ENCODE peak calls at places on chromosomes 5 and 9, in seven cellular contexts. One of them, this sample, is unnamed. For H3K9me3, the result is how much of the 10 kb centered on the place peaks cover.

GRCh38 chr9:95017062-95017461 is 290.6 kb downstream of the AOPEP start:
- DNase-seq in PC-9: no peak
- DNase-seq in psoas muscle: no peak
- DNase-seq in OCI-LY7: no peak
- DNase-seq in MM.1S: no peak
- DNase-seq in endodermal cell: no peak
- DNase-seq in A549: no peak
- DNase-seq in this sample: no peak

GRCh38 chr9:38068866-38069628 is at the start of gene SHB:
- DNase-seq in PC-9: no peak
- DNase-seq in psoas muscle: peak
- DNase-seq in OCI-LY7: peak
- DNase-seq in MM.1S: peak
- DNase-seq in endodermal cell: peak
- DNase-seq in A549: peak
- DNase-seq in this sample: peak

GRCh38 chr9:31519424-31519823 is 865.0 kb upstream of the ACO1 start:
- DNase-seq in PC-9: no peak
- DNase-seq in psoas muscle: no peak
- DNase-seq in OCI-LY7: no peak
- DNase-seq in MM.1S: no peak
- DNase-seq in endodermal cell: no peak
- DNase-seq in A549: no peak
- DNase-seq in this sample: no peak

GRCh38 chr5:156497816-156498215 is 170.9 kb downstream of the SGCD start:
- DNase-seq in PC-9: no peak
- DNase-seq in psoas muscle: no peak
- DNase-seq in OCI-LY7: no peak
- DNase-seq in MM.1S: no peak
- DNase-seq in endodermal cell: no peak
- DNase-seq in A549: no peak
- DNase-seq in this sample: no peak

GRCh38 chr5:86500947-86501346 is 116.8 kb upstream of the COX7C start:
- DNase-seq in PC-9: no peak
- DNase-seq in psoas muscle: no peak
- DNase-seq in OCI-LY7: no peak
- DNase-seq in MM.1S: peak
- DNase-seq in endodermal cell: peak
- DNase-seq in A549: peak
- DNase-seq in this sample: no peak

GRCh38 chr5:106258591-106259125 is 1412.1 kb downstream of the EFNA5 start:
- DNase-seq in PC-9: no peak
- DNase-seq in psoas muscle: no peak
- DNase-seq in OCI-LY7: no peak
- DNase-seq in MM.1S: no peak
- DNase-seq in endodermal cell: no peak
- DNase-seq in A549: peak
- DNase-seq in this sample: no peak

GRCh38 chr9:5442400-5443011 is 4.8 kb upstream of the PLGRKT start:
- DNase-seq in PC-9: no peak
- DNase-seq in psoas muscle: no peak
- DNase-seq in OCI-LY7: peak
- DNase-seq in MM.1S: peak
- DNase-seq in endodermal cell: peak
- DNase-seq in A549: peak
- DNase-seq in this sample: no peak

GRCh38 chr9:16611001-16611400 is 259.5 kb downstream of the BNC2 start:
- DNase-seq in PC-9: no peak
- DNase-seq in psoas muscle: no peak
- DNase-seq in OCI-LY7: no peak
- DNase-seq in MM.1S: no peak
- DNase-seq in endodermal cell: no peak
- DNase-seq in A549: no peak
- DNase-seq in this sample: no peak

GRCh38 chr5:137629646-137630045 is 106.2 kb downstream of the KLHL3 start:
- DNase-seq in PC-9: no peak
- DNase-seq in psoas muscle: no peak
- DNase-seq in OCI-LY7: peak
- DNase-seq in MM.1S: peak
- DNase-seq in endodermal cell: peak
- DNase-seq in A549: peak
- DNase-seq in this sample: no peak

GRCh38 chr9:40911647-40912046 is 216.8 kb downstream of the FOXD4L6 start:
- DNase-seq in PC-9: no peak
- DNase-seq in psoas muscle: no peak
- DNase-seq in OCI-LY7: no peak
- DNase-seq in MM.1S: no peak
- DNase-seq in endodermal cell: no peak
- DNase-seq in A549: no peak
- DNase-seq in this sample: no peak

GRCh38 chr9:40913928-40914673 is 214.4 kb downstream of the FOXD4L6 start:
- DNase-seq in PC-9: no peak
- DNase-seq in psoas muscle: no peak
- DNase-seq in OCI-LY7: no peak
- DNase-seq in MM.1S: no peak
- DNase-seq in endodermal cell: no peak
- DNase-seq in A549: no peak
- DNase-seq in this sample: no peak

GRCh38 chr9:40907657-40908624 is 220.5 kb downstream of the FOXD4L6 start:
- DNase-seq in PC-9: no peak
- DNase-seq in psoas muscle: no peak
- DNase-seq in OCI-LY7: no peak
- DNase-seq in MM.1S: no peak
- DNase-seq in endodermal cell: peak
- DNase-seq in A549: no peak
- DNase-seq in this sample: no peak

GRCh38 chr9:40913096-40913719 is 215.3 kb downstream of the FOXD4L6 start:
- DNase-seq in PC-9: no peak
- DNase-seq in psoas muscle: no peak
- DNase-seq in OCI-LY7: no peak
- DNase-seq in MM.1S: no peak
- DNase-seq in endodermal cell: no peak
- DNase-seq in A549: no peak
- DNase-seq in this sample: no peak

DNA sequence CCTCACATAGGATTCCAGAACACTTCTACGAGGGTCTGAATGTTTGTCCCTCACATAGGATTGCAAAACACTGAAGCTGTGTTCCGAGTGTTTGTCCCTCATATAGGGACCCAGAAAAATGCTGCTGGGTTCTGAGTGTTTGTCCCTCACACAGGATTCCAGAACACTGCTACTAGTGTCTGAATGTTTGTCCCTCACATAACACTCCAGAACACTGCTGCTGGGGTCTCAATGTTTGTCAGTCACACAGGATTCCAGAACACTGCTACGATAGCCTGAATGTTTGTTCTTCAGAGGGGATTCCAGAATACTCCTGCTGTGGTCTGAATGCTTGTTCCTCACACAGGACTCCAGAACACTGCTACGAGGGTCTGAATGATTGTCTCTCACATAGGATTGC is 218.7 kb downstream of the FOXD4L6 start:
- DNase-seq in PC-9: no peak
- DNase-seq in psoas muscle: no peak
- DNase-seq in OCI-LY7: no peak
- DNase-seq in MM.1S: no peak
- DNase-seq in endodermal cell: no peak
- DNase-seq in A549: no peak
- DNase-seq in this sample: no peak
- H3K9me3 ChIP-seq in PC-9: under half
- H3K9me3 ChIP-seq in psoas muscle: half or more
- H3K9me3 ChIP-seq in OCI-LY7: under half
- H3K9me3 ChIP-seq in MM.1S: under half
- H3K9me3 ChIP-seq in endodermal cell: half or more
- H3K9me3 ChIP-seq in A549: half or more
- H3K9me3 ChIP-seq in this sample: half or more

GRCh38 chr5:116329503-116329902 is 244.7 kb downstream of the COMMD10 start:
- DNase-seq in PC-9: no peak
- DNase-seq in psoas muscle: no peak
- DNase-seq in OCI-LY7: no peak
- DNase-seq in MM.1S: no peak
- DNase-seq in endodermal cell: no peak
- DNase-seq in A549: no peak
- DNase-seq in this sample: no peak
- H3K9me3 ChIP-seq in PC-9: under half
- H3K9me3 ChIP-seq in psoas muscle: under half
- H3K9me3 ChIP-seq in OCI-LY7: under half
- H3K9me3 ChIP-seq in MM.1S: under half
- H3K9me3 ChIP-seq in endodermal cell: under half
- H3K9me3 ChIP-seq in A549: under half
- H3K9me3 ChIP-seq in this sample: half or more

DNA sequence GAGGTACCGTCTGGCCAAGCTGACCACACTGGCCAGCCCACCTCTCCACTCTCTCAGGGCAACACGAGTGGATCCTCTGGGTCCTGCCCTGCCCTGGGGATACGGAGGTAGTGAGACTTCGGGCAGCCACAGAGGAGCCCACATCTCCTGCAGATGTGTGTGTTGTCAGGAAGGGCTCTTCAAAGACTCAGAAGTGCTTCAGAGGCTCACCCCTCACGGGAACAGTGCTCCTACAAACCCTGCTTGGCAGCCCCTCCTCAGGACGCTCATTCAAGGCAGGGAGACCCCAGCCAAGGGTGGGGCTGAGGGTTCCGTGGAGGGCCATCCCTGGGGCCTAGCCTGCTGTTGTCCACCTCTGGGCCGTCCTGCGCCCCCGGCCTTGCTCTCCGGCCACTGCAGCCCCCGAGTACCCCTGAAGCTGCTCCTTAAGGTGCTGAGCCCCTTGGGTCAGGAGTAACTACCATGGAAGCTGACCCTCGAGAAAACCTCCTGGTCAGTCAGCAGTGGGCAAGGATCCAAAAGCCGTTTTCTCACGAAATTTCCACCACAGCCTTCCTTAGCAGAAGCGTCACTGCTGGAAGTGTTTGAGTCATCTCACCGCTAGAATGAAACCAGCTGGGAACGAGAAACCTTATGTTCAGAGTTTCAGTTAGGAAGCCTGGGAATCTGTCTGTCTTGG is 23.2 kb upstream of the LRRC14B start:
- DNase-seq in PC-9: peak
- DNase-seq in psoas muscle: peak
- DNase-seq in OCI-LY7: no peak
- DNase-seq in MM.1S: no peak
- DNase-seq in endodermal cell: no peak
- DNase-seq in A549: no peak
- DNase-seq in this sample: no peak
- H3K9me3 ChIP-seq in PC-9: under half
- H3K9me3 ChIP-seq in psoas muscle: under half
- H3K9me3 ChIP-seq in OCI-LY7: under half
- H3K9me3 ChIP-seq in MM.1S: under half
- H3K9me3 ChIP-seq in endodermal cell: under half
- H3K9me3 ChIP-seq in A549: under half
- H3K9me3 ChIP-seq in this sample: under half

GRCh38 chr9:96758845-96759673 is 18.8 kb downstream of the ZNF510 start:
- DNase-seq in PC-9: no peak
- DNase-seq in psoas muscle: no peak
- DNase-seq in OCI-LY7: no peak
- DNase-seq in MM.1S: no peak
- DNase-seq in endodermal cell: no peak
- DNase-seq in A549: peak
- DNase-seq in this sample: no peak
- H3K9me3 ChIP-seq in PC-9: half or more
- H3K9me3 ChIP-seq in psoas muscle: half or more
- H3K9me3 ChIP-seq in OCI-LY7: half or more
- H3K9me3 ChIP-seq in MM.1S: under half
- H3K9me3 ChIP-seq in endodermal cell: half or more
- H3K9me3 ChIP-seq in A549: half or more
- H3K9me3 ChIP-seq in this sample: half or more

GRCh38 chr5:41219655-41220269 is 6.4 kb upstream of the C6 start:
- DNase-seq in PC-9: no peak
- DNase-seq in psoas muscle: no peak
- DNase-seq in OCI-LY7: no peak
- DNase-seq in MM.1S: no peak
- DNase-seq in endodermal cell: no peak
- DNase-seq in A549: no peak
- DNase-seq in this sample: no peak
- H3K9me3 ChIP-seq in PC-9: under half
- H3K9me3 ChIP-seq in psoas muscle: under half
- H3K9me3 ChIP-seq in OCI-LY7: under half
- H3K9me3 ChIP-seq in MM.1S: under half
- H3K9me3 ChIP-seq in endodermal cell: under half
- H3K9me3 ChIP-seq in A549: under half
- H3K9me3 ChIP-seq in this sample: under half

DNA sequence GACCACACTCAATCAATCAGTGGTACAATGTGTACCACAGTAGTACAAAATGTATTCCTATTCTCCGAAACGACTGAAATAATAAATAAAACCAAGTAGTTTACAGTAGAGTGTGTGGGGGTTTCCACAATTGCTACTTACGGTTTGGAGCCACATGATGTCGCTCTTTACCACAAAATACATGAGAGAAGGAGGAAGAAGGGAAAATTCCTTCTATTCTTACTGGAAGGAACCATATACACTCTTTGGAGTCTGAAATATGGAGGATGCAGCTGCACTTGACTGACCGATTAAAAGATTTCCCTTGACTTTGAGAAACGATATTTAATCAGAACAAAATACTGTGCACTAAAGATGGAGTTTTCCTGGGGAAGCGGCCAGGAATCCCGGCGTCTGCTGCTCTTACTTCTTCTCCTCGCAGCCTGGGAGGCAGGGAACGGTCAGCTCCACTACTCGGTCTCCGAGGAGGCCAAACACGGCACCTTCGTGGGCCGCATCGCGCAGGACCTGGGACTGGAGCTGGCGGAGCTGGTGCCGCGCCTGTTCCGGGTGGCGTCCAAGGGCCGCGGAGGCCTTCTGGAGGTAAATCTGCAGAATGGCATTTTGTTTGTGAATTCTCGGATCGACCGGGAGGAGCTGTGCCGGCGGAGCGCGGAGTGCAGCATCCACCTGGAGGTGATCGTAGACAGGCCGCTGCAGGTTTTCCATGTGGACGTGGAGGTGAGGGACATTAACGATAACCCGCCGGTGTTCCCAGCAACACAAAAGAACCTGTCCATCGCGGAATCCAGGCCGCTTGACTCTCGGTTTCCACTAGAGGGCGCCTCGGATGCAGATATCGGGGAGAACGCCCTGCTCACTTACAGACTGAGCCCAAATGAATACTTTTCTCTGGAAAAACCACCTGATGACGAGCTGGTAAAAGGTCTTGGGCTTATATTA is at the start of gene PCDHA4:
- DNase-seq in PC-9: no peak
- DNase-seq in psoas muscle: no peak
- DNase-seq in OCI-LY7: no peak
- DNase-seq in MM.1S: no peak
- DNase-seq in endodermal cell: peak
- DNase-seq in A549: peak
- DNase-seq in this sample: no peak
- H3K9me3 ChIP-seq in PC-9: under half
- H3K9me3 ChIP-seq in psoas muscle: under half
- H3K9me3 ChIP-seq in OCI-LY7: under half
- H3K9me3 ChIP-seq in MM.1S: under half
- H3K9me3 ChIP-seq in endodermal cell: under half
- H3K9me3 ChIP-seq in A549: under half
- H3K9me3 ChIP-seq in this sample: half or more

DNA sequence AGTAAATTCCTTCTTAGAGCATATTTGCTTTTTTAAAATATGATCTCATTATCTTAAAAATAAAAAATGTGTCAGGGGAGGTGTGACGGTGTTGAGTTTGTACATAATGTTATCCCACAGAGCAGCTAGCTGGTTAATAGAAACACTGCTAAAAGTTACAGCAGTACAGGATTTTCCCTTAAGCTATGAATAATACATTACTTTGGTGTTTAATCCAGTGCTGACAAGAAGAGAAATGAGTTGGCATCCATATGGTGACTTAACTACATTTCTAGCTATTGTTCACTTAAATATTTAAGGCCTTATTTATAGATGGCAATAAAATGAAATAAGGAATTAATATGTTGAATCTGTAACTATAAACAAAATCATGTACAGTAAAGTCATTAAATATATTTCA is 883.0 kb downstream of the CDH18 start:
- DNase-seq in PC-9: no peak
- DNase-seq in psoas muscle: no peak
- DNase-seq in OCI-LY7: no peak
- DNase-seq in MM.1S: no peak
- DNase-seq in endodermal cell: no peak
- DNase-seq in A549: no peak
- DNase-seq in this sample: no peak
- H3K9me3 ChIP-seq in PC-9: under half
- H3K9me3 ChIP-seq in psoas muscle: under half
- H3K9me3 ChIP-seq in OCI-LY7: under half
- H3K9me3 ChIP-seq in MM.1S: under half
- H3K9me3 ChIP-seq in endodermal cell: under half
- H3K9me3 ChIP-seq in A549: under half
- H3K9me3 ChIP-seq in this sample: under half